ENCODE peak calls at places on chromosomes 5 and 9, in nine cellular contexts. Y is cardiac fibroblast; O is Right ventricle myocardium superior; K is Calu3; S is NT2/D1; G is stimulated activated CD8-positive, alpha-beta memory T cell treated with anti-CD3 and anti-CD28 coated beads, Interleukin-7, amount 100 ng/mL, for 4 hours; I is activated CD8-positive, alpha-beta T cell treated with anti-CD3 and anti-CD28 coated beads for 36 hours; E is LoVo; F is stimulated activated CD4-positive, alpha-beta T cell treated with anti-CD3 and anti-CD28 coated beads, Interleukin-1b, Interleukin-23, amount 100 ng/mL, for 48 hours. P is an unnamed sample.

GRCh38 chr9:108412755-108413154 is 443.0 kb downstream of the ACTL7B start:
- DNase-seq in Y (no peak), O (no peak), K (peak; percentile 5), S (peak; percentile 59), G (no peak), I (peak; percentile 6), E (no peak), F (no peak), P (peak; percentile 28)

GRCh38 chr9:91847576-91847975 is 102.5 kb downstream of the ROR2 start:
- DNase-seq in Y (peak; percentile 78), O (no peak), K (no peak), S (no peak), G (no peak), I (peak; percentile 33), E (no peak), F (no peak), P (no peak)

GRCh38 chr9:120439147-120439546 is 140.8 kb downstream of the CDK5RAP2 start:
- DNase-seq in Y (peak; percentile 33), O (no peak), K (peak; percentile 8), S (peak; percentile 11), G (no peak), I (peak; percentile 25), E (no peak), F (no peak), P (peak; percentile 12)

GRCh38 chr5:36613241-36613640 is 6.8 kb downstream of the SLC1A3 start:
- DNase-seq in Y (no peak), O (no peak), K (peak; percentile 25), S (no peak), G (no peak), I (no peak), E (no peak), F (no peak), P (no peak)

GRCh38 chr5:175538576-175538975 is 60.2 kb downstream of the SFXN1 start:
- DNase-seq in Y (no peak), O (no peak), K (no peak), S (no peak), G (no peak), I (no peak), E (no peak), F (no peak), P (no peak)

GRCh38 chr5:639584-640213 is 27.6 kb downstream of the CEP72 start:
- DNase-seq in Y (no peak), O (no peak), K (no peak), S (no peak), G (no peak), I (no peak), E (no peak), F (no peak), P (no peak)

GRCh38 chr5:178460598-178461425 is 129.4 kb downstream of the COL23A1 start:
- DNase-seq in Y (peak; percentile 22), O (peak; percentile 89), K (peak; percentile 75), S (peak; percentile 57), G (no peak), I (peak; percentile 77), E (peak; percentile 65), F (peak; percentile 40), P (no peak)

GRCh38 chr9:2916382-2916985 is 72.6 kb upstream of the PUM3 start:
- DNase-seq in Y (no peak), O (no peak), K (no peak), S (no peak), G (no peak), I (no peak), E (no peak), F (no peak), P (no peak)

GRCh38 chr5:14882658-14883580 is 11.3 kb upstream of the ANKH start:
- DNase-seq in Y (no peak), O (peak; percentile 60), K (no peak), S (no peak), G (no peak), I (peak; percentile 9), E (no peak), F (no peak), P (no peak)

GRCh38 chr9:114126247-114127060 is 27.4 kb upstream of the KIF12 start:
- DNase-seq in Y (no peak), O (no peak), K (no peak), S (no peak), G (no peak), I (no peak), E (no peak), F (no peak), P (no peak)

GRCh38 chr9:20636883-20637440 is 14.7 kb upstream of the MLLT3 start:
- DNase-seq in Y (peak; percentile 49), O (no peak), K (no peak), S (no peak), G (no peak), I (no peak), E (no peak), F (no peak), P (no peak)

GRCh38 chr5:172740483-172741205 is 30.4 kb downstream of the DUSP1 start:
- DNase-seq in Y (peak; percentile 96), O (peak; percentile 85), K (peak; percentile 82), S (no peak), G (no peak), I (no peak), E (no peak), F (no peak), P (no peak)

GRCh38 chr9:23683476-23684095 is 142.5 kb downstream of the ELAVL2 start:
- DNase-seq in Y (no peak), O (no peak), K (no peak), S (peak; percentile 13), G (no peak), I (no peak), E (no peak), F (no peak), P (no peak)

GRCh38 chr9:76615149-76615548 is 149.1 kb upstream of the PCA3 start:
- DNase-seq in Y (peak; percentile 68), O (no peak), K (no peak), S (no peak), G (no peak), I (no peak), E (no peak), F (no peak), P (no peak)

GRCh38 chr5:158039441-158039840 is 180.5 kb upstream of the CLINT1 start:
- DNase-seq in Y (no peak), O (no peak), K (no peak), S (no peak), G (no peak), I (no peak), E (no peak), F (no peak), P (no peak)

GRCh38 chr5:39433123-39433522 is 8.3 kb upstream of the DAB2 start:
- DNase-seq in Y (no peak), O (no peak), K (no peak), S (no peak), G (no peak), I (no peak), E (no peak), F (no peak), P (no peak)

GRCh38 chr5:74259572-74259971 is 381.0 kb downstream of the ENC1 start:
- DNase-seq in Y (no peak), O (no peak), K (no peak), S (no peak), G (no peak), I (no peak), E (no peak), F (no peak), P (no peak)

GRCh38 chr5:127320032-127320945 is 29.7 kb downstream of the MEGF10 start:
- DNase-seq in Y (no peak), O (no peak), K (peak; percentile 42), S (no peak), G (no peak), I (peak; percentile 41), E (no peak), F (peak; percentile 8), P (peak; percentile 32)

GRCh38 chr9:124030969-124031451 is 19.4 kb downstream of the LHX2 start:
- DNase-seq in Y (peak; percentile 43), O (no peak), K (no peak), S (no peak), G (no peak), I (no peak), E (peak; percentile 38), F (no peak), P (no peak)

GRCh38 chr5:132525299-132525724 is 18.0 kb downstream of the IL5 start:
- DNase-seq in Y (no peak), O (no peak), K (no peak), S (no peak), G (no peak), I (peak; percentile 22), E (no peak), F (no peak), P (no peak)

GRCh38 chr5:142320427-142320732 is 4.4 kb downstream of the SPRY4 start:
- DNase-seq in Y (no peak), O (no peak), K (no peak), S (no peak), G (no peak), I (no peak), E (no peak), F (no peak), P (no peak)

GRCh38 chr5:80170117-80170535 is 85.7 kb downstream of the SERINC5 start:
- DNase-seq in Y (no peak), O (no peak), K (no peak), S (no peak), G (no peak), I (no peak), E (no peak), F (no peak), P (no peak)

GRCh38 chr5:96177303-96177869 is 215.7 kb upstream of the ELL2 start:
- DNase-seq in Y (peak; percentile 80), O (no peak), K (peak; percentile 55), S (no peak), G (no peak), I (no peak), E (peak; percentile 44), F (peak; percentile 4), P (no peak)

GRCh38 chr9:82031538-82032280 is 43.1 kb downstream of the SPATA31D1 start:
- DNase-seq in Y (peak; percentile 87), O (no peak), K (peak; percentile 10), S (no peak), G (no peak), I (no peak), E (peak; percentile 21), F (no peak), P (no peak)